ENCODE peak calls at places on chromosomes 4 and X, in four cellular contexts. C is Jurkat, Clone E6-1; H is NCI-H2227 treated with DMSO at 0.1 percent for 48 hours; B is colonic mucosa. U is an unnamed sample.

GRCh38 chr4:162139412-162139811 is 24.4 kb downstream of the FSTL5 start:
- DNase-seq in C (no peak), H (no peak), B (no peak), U (no peak)

GRCh38 chrX:48575642-48576041 is 1.4 kb downstream of the RBM3 start:
- DNase-seq in C (no peak), H (no peak), B (no peak), U (no peak)

GRCh38 chrX:95383778-95384177 is 1300.9 kb upstream of the DIAPH2 start:
- DNase-seq in C (no peak), H (no peak), B (no peak), U (no peak)

GRCh38 chrX:12958059-12958458 is 16.9 kb upstream of the TMSB4X start:
- DNase-seq in C (no peak), H (no peak), B (no peak), U (no peak)

GRCh38 chr4:71361476-71361875 is 22.7 kb downstream of the SLC4A4 start:
- DNase-seq in C (no peak), H (no peak), B (no peak), U (no peak)

GRCh38 chrX:148501121-148502066 is 977 bp downstream of the AFF2 start:
- DNase-seq in C (no peak), H (no peak), B (no peak), U (no peak)

GRCh38 chrX:39752820-39753219 is 344.9 kb downstream of the BCOR start:
- DNase-seq in C (peak; percentile 28), H (no peak), B (peak; percentile 57), U (peak; percentile 59)

GRCh38 chr4:153399358-153399757 is 54.9 kb downstream of the MND1 start:
- DNase-seq in C (no peak), H (no peak), B (no peak), U (no peak)

GRCh38 chrX:140157611-140158010 is 192.3 kb upstream of the CXorf66 start:
- DNase-seq in C (no peak), H (no peak), B (no peak), U (no peak)

GRCh38 chrX:15301924-15302323 is 13.5 kb downstream of the ASB11 start:
- DNase-seq in C (peak; percentile 28), H (no peak), B (peak; percentile 24), U (peak; percentile 84)

GRCh38 chr4:93084599-93085305 is 743.8 kb upstream of the ATOH1 start:
- DNase-seq in C (no peak), H (no peak), B (no peak), U (no peak)

GRCh38 chr4:25235401-25235800 is 1.6 kb downstream of the PI4K2B start:
- DNase-seq in C (no peak), H (no peak), B (no peak), U (no peak)

GRCh38 chr4:182880387-182881356 is 36.5 kb downstream of the DCTD start:
- DNase-seq in C (no peak), H (no peak), B (no peak), U (no peak)

GRCh38 chr4:6106156-6106555 is 87.9 kb upstream of the C4orf50 start:
- DNase-seq in C (no peak), H (no peak), B (no peak), U (no peak)

GRCh38 chrX:11261260-11261659 is 32.0 kb upstream of the AMELX start:
- DNase-seq in C (no peak), H (no peak), B (no peak), U (no peak)

GRCh38 chrX:134181261-134181660 is 55.7 kb upstream of the CCDC160 start:
- DNase-seq in C (no peak), H (no peak), B (no peak), U (no peak)

GRCh38 chr4:153792007-153792892 is 3.4 kb upstream of the SFRP2 start:
- DNase-seq in C (no peak), H (no peak), B (peak; percentile 72), U (peak; percentile 64)

GRCh38 chr4:169485084-169485483 is 127.3 kb downstream of the NEK1 start:
- DNase-seq in C (no peak), H (no peak), B (no peak), U (no peak)

GRCh38 chr4:71081192-71081591 is 87.7 kb downstream of the DCK start:
- DNase-seq in C (no peak), H (no peak), B (no peak), U (no peak)

GRCh38 chr4:122099896-122100295 is 52.2 kb upstream of the BLTP1 start:
- DNase-seq in C (no peak), H (no peak), B (no peak), U (no peak)